ENCODE peak calls at places on chromosomes 7 and 10, in nine cellular contexts. One of them, this sample, is unnamed.

GRCh38 chr7:80680159-80680903 is 41.9 kb downstream of the CD36 start:
- DNase-seq in NCI-H1092: no peak
- DNase-seq in stimulated activated CD4-positive, alpha-beta T cell treated with anti-CD3 and anti-CD28 coated beads, Interleukin-4, amount 100 ng/mL, for 24 hours: no peak
- DNase-seq in WTC11: no peak
- DNase-seq in GM12865: no peak
- DNase-seq in AML-193: peak
- DNase-seq in head of caudate nucleus: no peak
- DNase-seq in CD4-positive, alpha-beta T cell: no peak
- DNase-seq in naive thymus-derived CD8-positive, alpha-beta T cell: no peak
- DNase-seq in this sample: no peak

GRCh38 chr10:30494558-30494957 is 60.6 kb downstream of the MAP3K8 start:
- DNase-seq in NCI-H1092: no peak
- DNase-seq in stimulated activated CD4-positive, alpha-beta T cell treated with anti-CD3 and anti-CD28 coated beads, Interleukin-4, amount 100 ng/mL, for 24 hours: no peak
- DNase-seq in WTC11: no peak
- DNase-seq in GM12865: peak
- DNase-seq in AML-193: no peak
- DNase-seq in head of caudate nucleus: no peak
- DNase-seq in CD4-positive, alpha-beta T cell: no peak
- DNase-seq in naive thymus-derived CD8-positive, alpha-beta T cell: no peak
- DNase-seq in this sample: peak

GRCh38 chr10:122012731-122013130 is 23.8 kb downstream of the TACC2 start:
- DNase-seq in NCI-H1092: no peak
- DNase-seq in stimulated activated CD4-positive, alpha-beta T cell treated with anti-CD3 and anti-CD28 coated beads, Interleukin-4, amount 100 ng/mL, for 24 hours: no peak
- DNase-seq in WTC11: no peak
- DNase-seq in GM12865: no peak
- DNase-seq in AML-193: no peak
- DNase-seq in head of caudate nucleus: no peak
- DNase-seq in CD4-positive, alpha-beta T cell: no peak
- DNase-seq in naive thymus-derived CD8-positive, alpha-beta T cell: no peak
- DNase-seq in this sample: no peak

GRCh38 chr7:156639426-156640256 is 933 bp upstream of the RNF32 start:
- DNase-seq in NCI-H1092: no peak
- DNase-seq in stimulated activated CD4-positive, alpha-beta T cell treated with anti-CD3 and anti-CD28 coated beads, Interleukin-4, amount 100 ng/mL, for 24 hours: no peak
- DNase-seq in WTC11: peak
- DNase-seq in GM12865: no peak
- DNase-seq in AML-193: no peak
- DNase-seq in head of caudate nucleus: no peak
- DNase-seq in CD4-positive, alpha-beta T cell: no peak
- DNase-seq in naive thymus-derived CD8-positive, alpha-beta T cell: no peak
- DNase-seq in this sample: no peak

GRCh38 chr10:119817991-119818888 is 54.4 kb downstream of the MCMBP start:
- DNase-seq in NCI-H1092: no peak
- DNase-seq in stimulated activated CD4-positive, alpha-beta T cell treated with anti-CD3 and anti-CD28 coated beads, Interleukin-4, amount 100 ng/mL, for 24 hours: no peak
- DNase-seq in WTC11: peak
- DNase-seq in GM12865: no peak
- DNase-seq in AML-193: no peak
- DNase-seq in head of caudate nucleus: peak
- DNase-seq in CD4-positive, alpha-beta T cell: no peak
- DNase-seq in naive thymus-derived CD8-positive, alpha-beta T cell: no peak
- DNase-seq in this sample: peak

GRCh38 chr10:73503037-73503436 is 7.2 kb upstream of the PPP3CB start:
- DNase-seq in NCI-H1092: no peak
- DNase-seq in stimulated activated CD4-positive, alpha-beta T cell treated with anti-CD3 and anti-CD28 coated beads, Interleukin-4, amount 100 ng/mL, for 24 hours: no peak
- DNase-seq in WTC11: no peak
- DNase-seq in GM12865: no peak
- DNase-seq in AML-193: no peak
- DNase-seq in head of caudate nucleus: no peak
- DNase-seq in CD4-positive, alpha-beta T cell: no peak
- DNase-seq in naive thymus-derived CD8-positive, alpha-beta T cell: no peak
- DNase-seq in this sample: no peak

GRCh38 chr7:51927738-51928137 is 611.1 kb upstream of the COBL start:
- DNase-seq in NCI-H1092: no peak
- DNase-seq in stimulated activated CD4-positive, alpha-beta T cell treated with anti-CD3 and anti-CD28 coated beads, Interleukin-4, amount 100 ng/mL, for 24 hours: no peak
- DNase-seq in WTC11: peak
- DNase-seq in GM12865: no peak
- DNase-seq in AML-193: no peak
- DNase-seq in head of caudate nucleus: no peak
- DNase-seq in CD4-positive, alpha-beta T cell: no peak
- DNase-seq in naive thymus-derived CD8-positive, alpha-beta T cell: no peak
- DNase-seq in this sample: no peak

GRCh38 chr7:150515752-150516151 is 1.1 kb downstream of the GIMAP7 start:
- DNase-seq in NCI-H1092: no peak
- DNase-seq in stimulated activated CD4-positive, alpha-beta T cell treated with anti-CD3 and anti-CD28 coated beads, Interleukin-4, amount 100 ng/mL, for 24 hours: no peak
- DNase-seq in WTC11: no peak
- DNase-seq in GM12865: peak
- DNase-seq in AML-193: no peak
- DNase-seq in head of caudate nucleus: no peak
- DNase-seq in CD4-positive, alpha-beta T cell: peak
- DNase-seq in naive thymus-derived CD8-positive, alpha-beta T cell: no peak
- DNase-seq in this sample: no peak

GRCh38 chr10:1047937-1048336 is 982 bp downstream of the IDI1 start:
- DNase-seq in NCI-H1092: no peak
- DNase-seq in stimulated activated CD4-positive, alpha-beta T cell treated with anti-CD3 and anti-CD28 coated beads, Interleukin-4, amount 100 ng/mL, for 24 hours: no peak
- DNase-seq in WTC11: no peak
- DNase-seq in GM12865: peak
- DNase-seq in AML-193: no peak
- DNase-seq in head of caudate nucleus: no peak
- DNase-seq in CD4-positive, alpha-beta T cell: no peak
- DNase-seq in naive thymus-derived CD8-positive, alpha-beta T cell: no peak
- DNase-seq in this sample: peak

GRCh38 chr10:119251315-119251708 is 43.9 kb downstream of the GRK5 start:
- DNase-seq in NCI-H1092: no peak
- DNase-seq in stimulated activated CD4-positive, alpha-beta T cell treated with anti-CD3 and anti-CD28 coated beads, Interleukin-4, amount 100 ng/mL, for 24 hours: no peak
- DNase-seq in WTC11: no peak
- DNase-seq in GM12865: no peak
- DNase-seq in AML-193: no peak
- DNase-seq in head of caudate nucleus: no peak
- DNase-seq in CD4-positive, alpha-beta T cell: no peak
- DNase-seq in naive thymus-derived CD8-positive, alpha-beta T cell: no peak
- DNase-seq in this sample: no peak

GRCh38 chr7:106177738-106178592 is 65.9 kb upstream of the SYPL1 start:
- DNase-seq in NCI-H1092: no peak
- DNase-seq in stimulated activated CD4-positive, alpha-beta T cell treated with anti-CD3 and anti-CD28 coated beads, Interleukin-4, amount 100 ng/mL, for 24 hours: no peak
- DNase-seq in WTC11: no peak
- DNase-seq in GM12865: no peak
- DNase-seq in AML-193: no peak
- DNase-seq in head of caudate nucleus: no peak
- DNase-seq in CD4-positive, alpha-beta T cell: no peak
- DNase-seq in naive thymus-derived CD8-positive, alpha-beta T cell: no peak
- DNase-seq in this sample: no peak

GRCh38 chr7:28627263-28627653 is 214.9 kb downstream of the CREB5 start:
- DNase-seq in NCI-H1092: no peak
- DNase-seq in stimulated activated CD4-positive, alpha-beta T cell treated with anti-CD3 and anti-CD28 coated beads, Interleukin-4, amount 100 ng/mL, for 24 hours: no peak
- DNase-seq in WTC11: no peak
- DNase-seq in GM12865: no peak
- DNase-seq in AML-193: no peak
- DNase-seq in head of caudate nucleus: no peak
- DNase-seq in CD4-positive, alpha-beta T cell: no peak
- DNase-seq in naive thymus-derived CD8-positive, alpha-beta T cell: no peak
- DNase-seq in this sample: no peak

GRCh38 chr10:124601016-124601415 is 139.4 kb downstream of the LHPP start:
- DNase-seq in NCI-H1092: no peak
- DNase-seq in stimulated activated CD4-positive, alpha-beta T cell treated with anti-CD3 and anti-CD28 coated beads, Interleukin-4, amount 100 ng/mL, for 24 hours: no peak
- DNase-seq in WTC11: no peak
- DNase-seq in GM12865: no peak
- DNase-seq in AML-193: no peak
- DNase-seq in head of caudate nucleus: peak
- DNase-seq in CD4-positive, alpha-beta T cell: no peak
- DNase-seq in naive thymus-derived CD8-positive, alpha-beta T cell: no peak
- DNase-seq in this sample: no peak

GRCh38 chr7:1986366-1987083 is 246.2 kb downstream of the MAD1L1 start:
- DNase-seq in NCI-H1092: no peak
- DNase-seq in stimulated activated CD4-positive, alpha-beta T cell treated with anti-CD3 and anti-CD28 coated beads, Interleukin-4, amount 100 ng/mL, for 24 hours: no peak
- DNase-seq in WTC11: no peak
- DNase-seq in GM12865: no peak
- DNase-seq in AML-193: no peak
- DNase-seq in head of caudate nucleus: no peak
- DNase-seq in CD4-positive, alpha-beta T cell: no peak
- DNase-seq in naive thymus-derived CD8-positive, alpha-beta T cell: peak
- DNase-seq in this sample: no peak

GRCh38 chr7:1355568-1356340 is 103.5 kb downstream of the MICALL2 start:
- DNase-seq in NCI-H1092: no peak
- DNase-seq in stimulated activated CD4-positive, alpha-beta T cell treated with anti-CD3 and anti-CD28 coated beads, Interleukin-4, amount 100 ng/mL, for 24 hours: no peak
- DNase-seq in WTC11: peak
- DNase-seq in GM12865: no peak
- DNase-seq in AML-193: no peak
- DNase-seq in head of caudate nucleus: no peak
- DNase-seq in CD4-positive, alpha-beta T cell: no peak
- DNase-seq in naive thymus-derived CD8-positive, alpha-beta T cell: no peak
- DNase-seq in this sample: no peak

GRCh38 chr7:142854505-142855400 is at the start of gene EPHB6:
- DNase-seq in NCI-H1092: no peak
- DNase-seq in stimulated activated CD4-positive, alpha-beta T cell treated with anti-CD3 and anti-CD28 coated beads, Interleukin-4, amount 100 ng/mL, for 24 hours: peak
- DNase-seq in WTC11: peak
- DNase-seq in GM12865: peak
- DNase-seq in AML-193: peak
- DNase-seq in head of caudate nucleus: no peak
- DNase-seq in CD4-positive, alpha-beta T cell: peak
- DNase-seq in naive thymus-derived CD8-positive, alpha-beta T cell: peak
- DNase-seq in this sample: peak

GRCh38 chr10:9635691-9636090 is 1382.0 kb upstream of the CELF2 start:
- DNase-seq in NCI-H1092: no peak
- DNase-seq in stimulated activated CD4-positive, alpha-beta T cell treated with anti-CD3 and anti-CD28 coated beads, Interleukin-4, amount 100 ng/mL, for 24 hours: no peak
- DNase-seq in WTC11: no peak
- DNase-seq in GM12865: no peak
- DNase-seq in AML-193: no peak
- DNase-seq in head of caudate nucleus: no peak
- DNase-seq in CD4-positive, alpha-beta T cell: no peak
- DNase-seq in naive thymus-derived CD8-positive, alpha-beta T cell: no peak
- DNase-seq in this sample: no peak

GRCh38 chr7:7883394-7883793 is 85.2 kb upstream of the GLCCI1 start:
- DNase-seq in NCI-H1092: no peak
- DNase-seq in stimulated activated CD4-positive, alpha-beta T cell treated with anti-CD3 and anti-CD28 coated beads, Interleukin-4, amount 100 ng/mL, for 24 hours: no peak
- DNase-seq in WTC11: no peak
- DNase-seq in GM12865: no peak
- DNase-seq in AML-193: no peak
- DNase-seq in head of caudate nucleus: no peak
- DNase-seq in CD4-positive, alpha-beta T cell: no peak
- DNase-seq in naive thymus-derived CD8-positive, alpha-beta T cell: no peak
- DNase-seq in this sample: no peak

GRCh38 chr7:25727446-25727845 is 424.6 kb upstream of the NFE2L3 start:
- DNase-seq in NCI-H1092: no peak
- DNase-seq in stimulated activated CD4-positive, alpha-beta T cell treated with anti-CD3 and anti-CD28 coated beads, Interleukin-4, amount 100 ng/mL, for 24 hours: no peak
- DNase-seq in WTC11: no peak
- DNase-seq in GM12865: no peak
- DNase-seq in AML-193: no peak
- DNase-seq in head of caudate nucleus: no peak
- DNase-seq in CD4-positive, alpha-beta T cell: no peak
- DNase-seq in naive thymus-derived CD8-positive, alpha-beta T cell: no peak
- DNase-seq in this sample: no peak

GRCh38 chr7:127822822-127823508 is 171.0 kb downstream of the SND1 start:
- DNase-seq in NCI-H1092: no peak
- DNase-seq in stimulated activated CD4-positive, alpha-beta T cell treated with anti-CD3 and anti-CD28 coated beads, Interleukin-4, amount 100 ng/mL, for 24 hours: no peak
- DNase-seq in WTC11: no peak
- DNase-seq in GM12865: peak
- DNase-seq in AML-193: no peak
- DNase-seq in head of caudate nucleus: no peak
- DNase-seq in CD4-positive, alpha-beta T cell: no peak
- DNase-seq in naive thymus-derived CD8-positive, alpha-beta T cell: no peak
- DNase-seq in this sample: no peak

GRCh38 chr7:194257-194995 is 2.1 kb downstream of the FAM20C start:
- DNase-seq in NCI-H1092: no peak
- DNase-seq in stimulated activated CD4-positive, alpha-beta T cell treated with anti-CD3 and anti-CD28 coated beads, Interleukin-4, amount 100 ng/mL, for 24 hours: no peak
- DNase-seq in WTC11: peak
- DNase-seq in GM12865: no peak
- DNase-seq in AML-193: no peak
- DNase-seq in head of caudate nucleus: no peak
- DNase-seq in CD4-positive, alpha-beta T cell: no peak
- DNase-seq in naive thymus-derived CD8-positive, alpha-beta T cell: no peak
- DNase-seq in this sample: no peak

GRCh38 chr7:11170160-11170559 is 196.5 kb downstream of the PHF14 start:
- DNase-seq in NCI-H1092: peak
- DNase-seq in stimulated activated CD4-positive, alpha-beta T cell treated with anti-CD3 and anti-CD28 coated beads, Interleukin-4, amount 100 ng/mL, for 24 hours: no peak
- DNase-seq in WTC11: no peak
- DNase-seq in GM12865: no peak
- DNase-seq in AML-193: no peak
- DNase-seq in head of caudate nucleus: no peak
- DNase-seq in CD4-positive, alpha-beta T cell: no peak
- DNase-seq in naive thymus-derived CD8-positive, alpha-beta T cell: no peak
- DNase-seq in this sample: no peak

GRCh38 chr10:93758510-93758885 is 762 bp downstream of the LGI1 start:
- DNase-seq in NCI-H1092: no peak
- DNase-seq in stimulated activated CD4-positive, alpha-beta T cell treated with anti-CD3 and anti-CD28 coated beads, Interleukin-4, amount 100 ng/mL, for 24 hours: no peak
- DNase-seq in WTC11: no peak
- DNase-seq in GM12865: no peak
- DNase-seq in AML-193: no peak
- DNase-seq in head of caudate nucleus: no peak
- DNase-seq in CD4-positive, alpha-beta T cell: no peak
- DNase-seq in naive thymus-derived CD8-positive, alpha-beta T cell: no peak
- DNase-seq in this sample: no peak

GRCh38 chr10:102918817-102919236 is 733 bp downstream of the CNNM2 start:
- DNase-seq in NCI-H1092: no peak
- DNase-seq in stimulated activated CD4-positive, alpha-beta T cell treated with anti-CD3 and anti-CD28 coated beads, Interleukin-4, amount 100 ng/mL, for 24 hours: peak
- DNase-seq in WTC11: peak
- DNase-seq in GM12865: peak
- DNase-seq in AML-193: no peak
- DNase-seq in head of caudate nucleus: no peak
- DNase-seq in CD4-positive, alpha-beta T cell: peak
- DNase-seq in naive thymus-derived CD8-positive, alpha-beta T cell: peak
- DNase-seq in this sample: no peak

GRCh38 chr10:56096226-56096517 is 264.9 kb downstream of the ZWINT start:
- DNase-seq in NCI-H1092: no peak
- DNase-seq in stimulated activated CD4-positive, alpha-beta T cell treated with anti-CD3 and anti-CD28 coated beads, Interleukin-4, amount 100 ng/mL, for 24 hours: no peak
- DNase-seq in WTC11: no peak
- DNase-seq in GM12865: no peak
- DNase-seq in AML-193: no peak
- DNase-seq in head of caudate nucleus: no peak
- DNase-seq in CD4-positive, alpha-beta T cell: no peak
- DNase-seq in naive thymus-derived CD8-positive, alpha-beta T cell: no peak
- DNase-seq in this sample: no peak

GRCh38 chr7:117012284-117013174 is 59.2 kb downstream of the ST7 start:
- DNase-seq in NCI-H1092: no peak
- DNase-seq in stimulated activated CD4-positive, alpha-beta T cell treated with anti-CD3 and anti-CD28 coated beads, Interleukin-4, amount 100 ng/mL, for 24 hours: no peak
- DNase-seq in WTC11: no peak
- DNase-seq in GM12865: peak
- DNase-seq in AML-193: peak
- DNase-seq in head of caudate nucleus: no peak
- DNase-seq in CD4-positive, alpha-beta T cell: no peak
- DNase-seq in naive thymus-derived CD8-positive, alpha-beta T cell: no peak
- DNase-seq in this sample: no peak

GRCh38 chr7:158885624-158886023 is 29.3 kb downstream of the DYNC2I1 start:
- DNase-seq in NCI-H1092: no peak
- DNase-seq in stimulated activated CD4-positive, alpha-beta T cell treated with anti-CD3 and anti-CD28 coated beads, Interleukin-4, amount 100 ng/mL, for 24 hours: no peak
- DNase-seq in WTC11: no peak
- DNase-seq in GM12865: no peak
- DNase-seq in AML-193: peak
- DNase-seq in head of caudate nucleus: no peak
- DNase-seq in CD4-positive, alpha-beta T cell: no peak
- DNase-seq in naive thymus-derived CD8-positive, alpha-beta T cell: no peak
- DNase-seq in this sample: no peak

GRCh38 chr10:113960617-113961260 is 82.9 kb upstream of the ADRB1 start:
- DNase-seq in NCI-H1092: no peak
- DNase-seq in stimulated activated CD4-positive, alpha-beta T cell treated with anti-CD3 and anti-CD28 coated beads, Interleukin-4, amount 100 ng/mL, for 24 hours: peak
- DNase-seq in WTC11: no peak
- DNase-seq in GM12865: peak
- DNase-seq in AML-193: no peak
- DNase-seq in head of caudate nucleus: no peak
- DNase-seq in CD4-positive, alpha-beta T cell: peak
- DNase-seq in naive thymus-derived CD8-positive, alpha-beta T cell: no peak
- DNase-seq in this sample: no peak

GRCh38 chr10:30596037-30596436 is 33.5 kb downstream of the LYZL2 start:
- DNase-seq in NCI-H1092: no peak
- DNase-seq in stimulated activated CD4-positive, alpha-beta T cell treated with anti-CD3 and anti-CD28 coated beads, Interleukin-4, amount 100 ng/mL, for 24 hours: no peak
- DNase-seq in WTC11: no peak
- DNase-seq in GM12865: no peak
- DNase-seq in AML-193: no peak
- DNase-seq in head of caudate nucleus: no peak
- DNase-seq in CD4-positive, alpha-beta T cell: no peak
- DNase-seq in naive thymus-derived CD8-positive, alpha-beta T cell: no peak
- DNase-seq in this sample: no peak

GRCh38 chr7:150788474-150789269 is 11.5 kb downstream of the TMEM176B start:
- DNase-seq in NCI-H1092: peak
- DNase-seq in stimulated activated CD4-positive, alpha-beta T cell treated with anti-CD3 and anti-CD28 coated beads, Interleukin-4, amount 100 ng/mL, for 24 hours: no peak
- DNase-seq in WTC11: no peak
- DNase-seq in GM12865: no peak
- DNase-seq in AML-193: no peak
- DNase-seq in head of caudate nucleus: no peak
- DNase-seq in CD4-positive, alpha-beta T cell: no peak
- DNase-seq in naive thymus-derived CD8-positive, alpha-beta T cell: no peak
- DNase-seq in this sample: no peak

GRCh38 chr10:48309711-48310226 is 3.3 kb downstream of the MAPK8 start:
- DNase-seq in NCI-H1092: no peak
- DNase-seq in stimulated activated CD4-positive, alpha-beta T cell treated with anti-CD3 and anti-CD28 coated beads, Interleukin-4, amount 100 ng/mL, for 24 hours: no peak
- DNase-seq in WTC11: no peak
- DNase-seq in GM12865: peak
- DNase-seq in AML-193: no peak
- DNase-seq in head of caudate nucleus: no peak
- DNase-seq in CD4-positive, alpha-beta T cell: no peak
- DNase-seq in naive thymus-derived CD8-positive, alpha-beta T cell: no peak
- DNase-seq in this sample: no peak